ENCODE peak calls at places on chromosomes 6 and 20, in eight cellular contexts. V is upper lobe of left lung, K is GM12878, G is K562, Q is H1, U is HCT116, O is spleen, P is SK-N-SH. E is an unnamed sample.

GRCh38 chr6:562052-562676 is 94.7 kb downstream of the HUS1B start:
- DNase-seq in P (no peak), O (no peak), G (no peak), V (no peak), Q (no peak), U (no peak), K (no peak), E (no peak)

GRCh38 chr20:57398231-57398821 is 7.1 kb downstream of the RBM38 start:
- DNase-seq in V (peak; percentile 59), K (peak; percentile 83), U (no peak), P (no peak), G (no peak), O (peak; percentile 98), Q (no peak), E (peak; percentile 89)

GRCh38 chr6:160060920-160061447 is 60.6 kb upstream of the SLC22A1 start:
- DNase-seq in V (no peak), O (no peak), Q (no peak), G (no peak), P (no peak), K (no peak), U (no peak), E (no peak)

GRCh38 chr6:89483111-89483720 is 50.3 kb downstream of the ANKRD6 start:
- DNase-seq in Q (peak; percentile 62), V (peak; percentile 29), O (no peak), U (no peak), P (no peak), K (no peak), G (no peak), E (no peak)

GRCh38 chr6:79048611-79049010 is 29.4 kb downstream of the PHIP start:
- DNase-seq in P (peak; percentile 8), V (no peak), Q (no peak), G (peak; percentile 12), O (no peak), K (no peak), U (peak; percentile 34), E (no peak)

GRCh38 chr20:60715172-60715571 is 536.9 kb upstream of the CDH4 start:
- DNase-seq in K (no peak), U (no peak), O (no peak), G (peak; percentile 9), Q (peak; percentile 68), P (peak; percentile 9), V (no peak), E (no peak)

GRCh38 chr20:57608516-57608915 is 11.7 kb downstream of the ZBP1 start:
- DNase-seq in P (no peak), Q (no peak), U (no peak), V (no peak), G (no peak), O (peak; percentile 43), K (no peak), E (peak; percentile 39)

GRCh38 chr6:170036916-170037315 is 254.0 kb downstream of the DLL1 start:
- DNase-seq in U (no peak), K (no peak), P (no peak), O (peak; percentile 48), Q (no peak), V (peak; percentile 19), G (no peak), E (peak; percentile 37)

GRCh38 chr20:4951299-4951698 is 50.0 kb downstream of the SLC23A2 start:
- DNase-seq in K (no peak), V (no peak), O (no peak), G (no peak), P (no peak), U (peak; percentile 3), Q (no peak), E (peak; percentile 71)

GRCh38 chr6:129672883-129673631 is 36.9 kb downstream of the ARHGAP18 start:
- DNase-seq in O (no peak), G (no peak), P (no peak), U (peak; percentile 80), V (no peak), Q (no peak), K (peak; percentile 60), E (no peak)

GRCh38 chr6:32393660-32394420 is 13.1 kb downstream of the BTNL2 start:
- DNase-seq in G (no peak), P (no peak), U (no peak), V (no peak), K (no peak), Q (no peak), O (no peak), E (no peak)

GRCh38 chr6:73460044-73460443 is 1.5 kb upstream of the MTO1 start:
- DNase-seq in U (no peak), O (no peak), K (no peak), V (no peak), P (no peak), G (no peak), Q (no peak), E (no peak)

GRCh38 chr20:32301719-32302506 is 24.5 kb downstream of the KIF3B start:
- DNase-seq in O (no peak), K (no peak), U (no peak), P (no peak), V (no peak), G (no peak), Q (no peak), E (no peak)

GRCh38 chr6:79570802-79571367 is 33.7 kb upstream of the LCA5 start:
- DNase-seq in O (no peak), K (no peak), Q (no peak), G (peak; percentile 38), P (peak; percentile 54), V (no peak), U (no peak), E (no peak)

GRCh38 chr6:28383235-28384142 is 16.1 kb downstream of the ZSCAN12 start:
- DNase-seq in O (peak; percentile 93), P (peak; percentile 50), V (peak; percentile 94), U (peak; percentile 82), Q (peak; percentile 94), K (no peak), G (peak; percentile 63), E (peak; percentile 94)
- TF ChIP-seq POLR2AphosphoS5 in O (peak; percentile 80), P (no peak), V (peak; percentile 32), U (peak; percentile 60), Q (peak; percentile 77), K (peak; percentile 77), G (peak; percentile 44), E (peak; percentile 55)

DNA sequence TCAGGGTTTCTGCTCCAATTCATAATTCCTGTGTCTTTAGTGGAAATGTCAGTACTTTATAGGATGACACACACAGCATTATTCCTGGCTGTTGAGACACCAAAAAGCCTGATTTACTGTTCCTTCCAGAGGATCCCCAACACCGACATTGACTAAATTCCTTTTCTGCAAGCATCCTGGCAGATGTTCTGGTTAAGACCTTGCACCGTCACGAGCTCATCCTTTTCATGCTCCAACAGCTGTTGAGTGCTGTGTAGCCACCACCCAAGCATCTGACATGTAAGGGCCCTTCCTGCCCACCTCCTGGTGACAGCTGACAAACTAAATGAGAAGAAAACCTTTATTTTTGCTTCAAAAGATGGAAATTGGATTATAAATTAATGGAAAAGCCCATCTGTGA is 284.3 kb upstream of the SULF2 start:
- DNase-seq in P (no peak), U (no peak), G (no peak), K (no peak), V (no peak), O (no peak), Q (no peak), E (no peak)
- H3K4me3 ChIP-seq in P (no peak overlapping the region), U (no peak overlapping the region), G (no peak overlapping the region), K (no peak overlapping the region), V (no peak overlapping the region), O (no peak overlapping the region), Q (no peak overlapping the region), E (no peak overlapping the region)

DNA sequence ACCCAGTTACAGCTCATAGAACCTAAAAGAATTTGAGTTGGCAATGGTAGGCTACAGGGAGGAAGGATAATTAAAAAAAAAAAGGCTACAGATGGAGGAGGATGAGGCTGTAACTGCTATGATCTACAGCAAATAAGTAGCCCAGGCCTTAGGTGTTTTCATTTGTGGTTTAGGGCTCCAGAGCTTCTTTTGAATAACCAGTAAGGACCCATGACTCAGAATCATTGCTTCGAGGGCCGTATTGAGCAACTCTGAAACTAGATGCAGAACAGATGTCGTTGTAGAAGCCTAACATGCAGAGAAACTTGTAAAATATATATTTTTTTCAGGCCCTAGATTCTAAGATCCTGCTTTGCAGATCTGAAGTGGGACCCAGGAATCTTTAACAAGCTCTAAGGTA is 19.0 kb upstream of the ASIP start:
- DNase-seq in U (no peak), G (no peak), V (peak; percentile 55), P (no peak), Q (no peak), K (no peak), O (no peak), E (no peak)
- TF ChIP-seq POLR2AphosphoS5 in U (no peak), G (no peak), V (no peak), P (no peak), Q (no peak), K (no peak), O (no peak), E (no peak)

GRCh38 chr20:52493177-52493711 is 301.7 kb upstream of the ZFP64 start:
- DNase-seq in O (no peak), U (no peak), V (no peak), K (no peak), Q (no peak), G (no peak), P (no peak), E (no peak)
- H3K4me3 ChIP-seq in O (no peak overlapping the region), U (no peak overlapping the region), V (peak overlapping the region; percentile 15), K (no peak overlapping the region), Q (no peak overlapping the region), G (no peak overlapping the region), P (peak overlapping the region; percentile 35), E (peak overlapping the region; percentile 12)